ENCODE peak calls at places on chromosomes 3 and 15, in five cellular contexts. D is prostate gland, Q is gastrocnemius medialis, B is right lobe of liver, A is heart left ventricle. Y is an unnamed sample. For H3K36me3, the result is how much of the 10 kb centered on the place peaks cover.

GRCh38 chr15:27486036-27486435 is 515.1 kb downstream of the GABRG3 start:
- DNase-seq in B (no peak), Q (no peak), D (no peak), A (no peak), Y (no peak)

GRCh38 chr15:29685156-29686078 is 136.9 kb downstream of the TJP1 start:
- DNase-seq in Q (no peak), B (no peak), D (no peak), A (no peak), Y (no peak)

GRCh38 chr3:134931045-134931775 is 136.2 kb downstream of the EPHB1 start:
- DNase-seq in Q (no peak), B (no peak), A (no peak), D (no peak), Y (no peak)

GRCh38 chr3:112582242-112582874 is 20.5 kb downstream of the SLC35A5 start:
- DNase-seq in Q (no peak), A (no peak), B (no peak), D (no peak), Y (peak)

GRCh38 chr3:98796334-98796733 is 33.2 kb downstream of the ST3GAL6 start:
- DNase-seq in A (no peak), B (no peak), Q (no peak), D (no peak), Y (no peak)

GRCh38 chr3:47747558-47747957 is 34.1 kb downstream of the SMARCC1 start:
- DNase-seq in B (no peak), Q (no peak), A (no peak), D (no peak), Y (no peak)

GRCh38 chr3:162534431-162534830 is 1037.8 kb downstream of the OTOL1 start:
- DNase-seq in A (no peak), D (no peak), Q (no peak), B (no peak), Y (no peak)

GRCh38 chr3:31166249-31166885 is 271.9 kb upstream of the GADL1 start:
- DNase-seq in D (no peak), B (no peak), A (no peak), Q (no peak), Y (no peak)

GRCh38 chr3:137992592-137992991 is 17.4 kb upstream of the CLDN18 start:
- DNase-seq in B (no peak), Q (no peak), A (no peak), D (no peak), Y (no peak)

GRCh38 chr3:131645638-131646037 is 142.9 kb upstream of the MRPL3 start:
- DNase-seq in Q (no peak), D (no peak), B (no peak), A (no peak), Y (no peak)

GRCh38 chr3:50237133-50237651 is 1.2 kb downstream of the GNAI2 start:
- DNase-seq in D (no peak), A (peak), Q (no peak), B (no peak), Y (no peak)

GRCh38 chr15:58241872-58242271 is 103.7 kb downstream of the AQP9 start:
- DNase-seq in B (no peak), Q (no peak), A (no peak), D (no peak), Y (no peak)

GRCh38 chr3:119206611-119207511 is 33.5 kb downstream of the UPK1B start:
- DNase-seq in D (peak), Q (no peak), A (no peak), B (no peak), Y (peak)

GRCh38 chr15:51833782-51834181 is 4.3 kb downstream of the TMOD3 start:
- DNase-seq in A (no peak), B (no peak), Q (no peak), D (no peak), Y (no peak)

GRCh38 chr3:4356642-4357041 is 53.5 kb downstream of the SETMAR start:
- DNase-seq in A (no peak), Q (no peak), B (no peak), D (no peak), Y (no peak)

GRCh38 chr3:150291515-150291914 is 116.6 kb upstream of the TSC22D2 start:
- DNase-seq in B (no peak), A (no peak), D (no peak), Q (no peak), Y (no peak)

GRCh38 chr15:51494411-51495314 is 127.9 kb downstream of the DMXL2 start:
- DNase-seq in B (no peak), D (no peak), Q (no peak), A (no peak), Y (no peak)

DNA sequence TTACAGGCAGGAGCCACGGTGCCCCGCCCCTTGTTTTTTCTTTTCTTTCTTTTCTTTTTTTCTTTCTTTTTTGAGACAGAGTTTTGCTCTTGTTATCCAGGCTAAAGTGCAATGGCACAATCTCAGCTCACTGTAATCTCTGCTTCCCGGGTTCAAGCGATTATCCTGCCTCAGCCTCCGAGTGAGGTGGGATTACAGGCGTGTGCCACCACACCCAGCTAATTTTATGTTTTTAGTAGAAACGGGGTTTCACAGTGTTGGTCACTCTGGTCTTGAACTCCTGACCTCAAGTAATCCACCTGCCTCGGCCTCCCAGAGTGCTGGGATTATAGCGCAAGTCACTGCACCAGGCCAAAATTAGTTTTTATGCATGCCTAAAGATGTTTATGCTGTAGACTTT is 2.5 kb downstream of the RPL35A start:
- DNase-seq in Q (no peak), D (no peak), A (no peak), B (no peak), Y (no peak)
- H3K36me3 ChIP-seq in Q (half or more), D (under half), A (half or more), B (half or more), Y (under half)

DNA sequence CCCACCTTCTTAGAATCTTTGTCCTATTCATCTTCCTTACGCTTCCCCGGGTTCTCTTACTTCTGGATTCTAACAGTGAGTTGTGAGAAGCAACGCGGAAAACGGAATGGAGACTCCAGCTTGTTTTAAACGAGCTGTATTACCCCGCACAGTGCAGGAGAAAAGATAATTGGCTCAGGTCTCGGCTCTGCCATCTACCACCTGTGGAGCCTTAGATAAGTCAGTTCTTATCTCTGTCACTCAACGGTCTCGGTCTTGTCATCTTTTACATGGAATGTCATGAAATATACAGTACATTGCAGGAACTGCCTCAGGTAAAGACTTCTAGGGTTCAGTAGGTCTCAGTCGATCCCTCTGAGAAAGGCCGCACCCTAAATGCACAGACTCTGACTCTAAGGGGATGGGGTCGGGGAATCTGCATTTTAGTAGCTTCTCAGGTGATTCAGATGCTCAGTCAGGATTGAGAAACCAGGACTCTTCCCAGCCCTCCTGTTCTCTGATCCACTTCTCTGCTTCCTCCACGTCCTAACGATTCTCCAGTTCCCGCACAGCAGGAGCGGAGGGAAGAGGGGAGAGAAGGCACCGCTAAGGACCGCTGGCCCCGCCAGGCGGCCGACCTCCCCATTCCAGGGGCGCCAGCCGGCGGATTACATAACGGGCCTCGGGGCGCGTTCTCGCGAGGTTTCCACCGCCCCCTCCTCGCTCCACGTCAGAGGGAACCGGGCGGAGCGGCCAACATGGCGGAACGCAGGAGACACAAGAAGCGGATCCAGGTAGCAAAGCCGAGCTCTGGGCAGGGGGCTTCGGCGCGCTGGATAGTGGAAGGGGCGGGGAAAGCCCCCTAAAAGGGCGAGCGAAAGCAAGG is at the start of gene SEC62:
- DNase-seq in A (peak), D (peak), B (peak), Q (peak), Y (peak)
- TF ChIP-seq POLR2A in A (no peak), D (peak), B (peak), Q (peak), Y (peak)

GRCh38 chr15:70921297-70921696 is 28.7 kb downstream of the LRRC49 start:
- DNase-seq in Q (no peak), D (no peak), B (no peak), A (no peak), Y (no peak)
- H3K4me3 ChIP-seq in Q (no peak), D (no peak), B (no peak), A (no peak), Y (no peak)

DNA sequence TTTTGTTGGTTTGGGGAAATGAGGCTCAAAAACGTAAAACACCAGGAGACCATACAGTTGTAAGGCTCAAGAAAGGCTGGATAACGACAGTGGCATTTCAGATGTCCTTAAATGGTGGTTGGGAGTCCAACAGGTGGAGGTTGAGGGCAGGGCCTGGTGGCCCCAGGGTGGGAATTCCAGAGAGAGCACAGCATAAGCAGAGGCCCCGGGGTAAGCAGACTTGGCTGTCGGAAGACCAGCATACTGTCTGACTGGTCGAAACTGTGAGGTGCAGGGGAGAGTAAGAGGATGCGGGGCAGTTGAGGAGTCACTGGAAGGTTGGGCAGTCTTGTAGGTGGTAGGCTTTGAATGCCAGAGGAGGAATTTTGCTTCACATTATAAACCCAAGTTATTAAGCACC is 48.3 kb downstream of the SRP14 start:
- DNase-seq in Q (no peak), B (no peak), A (no peak), D (no peak), Y (no peak)
- H3K36me3 ChIP-seq in Q (half or more), B (half or more), A (half or more), D (under half), Y (under half)

Y was measured in body of pancreas.